ENCODE peak calls at places on chromosomes 12 and 14, in five cellular contexts. A, D, R, J and W are unnamed samples.

GRCh38 chr12:55720894-55721444 is 776 bp downstream of the RDH5 start:
- DNase-seq in A (peak; percentile 90), R (peak; percentile 98), J (peak; percentile 49), D (peak; percentile 91), W (no peak)

GRCh38 chr12:108633534-108634224 is at the start of gene SELPLG:
- DNase-seq in J (no peak), A (peak; percentile 23), D (no peak), R (no peak), W (no peak)

GRCh38 chr12:54158581-54158980 is 30.2 kb downstream of the SMUG1 start:
- DNase-seq in R (no peak), D (no peak), A (no peak), J (no peak), W (no peak)

GRCh38 chr14:50308363-50308762 is 3.7 kb downstream of the L2HGDH start:
- DNase-seq in D (no peak), R (peak; percentile 35), A (no peak), J (no peak), W (no peak)

GRCh38 chr12:93982847-93983315 is 165.5 kb upstream of the PLXNC1 start:
- DNase-seq in R (peak; percentile 79), D (peak; percentile 64), A (no peak), J (no peak), W (no peak)

GRCh38 chr12:113194971-113195391 is 9.5 kb downstream of the RITA1 start:
- DNase-seq in D (no peak), R (no peak), A (no peak), J (no peak), W (no peak)

GRCh38 chr12:97300431-97300830 is 162.2 kb upstream of the RMST start:
- DNase-seq in D (no peak), J (no peak), A (no peak), R (no peak), W (no peak)

GRCh38 chr12:62270872-62271271 is 10.7 kb downstream of the USP15 start:
- DNase-seq in D (no peak), J (no peak), A (no peak), R (no peak), W (no peak)

GRCh38 chr14:100144996-100145646 is 14.3 kb downstream of the DEGS2 start:
- DNase-seq in R (no peak), A (no peak), J (no peak), D (no peak), W (no peak)

GRCh38 chr14:20294636-20295035 is 11.1 kb downstream of the TTC5 start:
- DNase-seq in A (no peak), D (no peak), R (peak; percentile 83), J (no peak), W (no peak)

GRCh38 chr12:51823875-51824565 is 24.5 kb downstream of the FIGNL2 start:
- DNase-seq in D (peak; percentile 57), J (no peak), R (peak; percentile 83), A (peak; percentile 76), W (no peak)

GRCh38 chr14:61321385-61322010 is at the start of gene PRKCH:
- DNase-seq in D (peak; percentile 76), A (peak; percentile 87), J (peak; percentile 73), R (peak; percentile 90), W (peak; percentile 79)

GRCh38 chr14:101717663-101718490 is 43.6 kb upstream of the PPP2R5C start:
- DNase-seq in A (no peak), D (no peak), R (no peak), J (no peak), W (no peak)

GRCh38 chr12:131211279-131211938 is 257.7 kb downstream of the ADGRD1 start:
- DNase-seq in J (no peak), A (no peak), D (no peak), R (no peak), W (no peak)

GRCh38 chr14:72894623-72895378 is 900 bp upstream of the DPF3 start:
- DNase-seq in A (peak; percentile 33), J (peak; percentile 54), D (no peak), R (peak; percentile 55), W (no peak)

GRCh38 chr14:51581017-51581881 is 70.5 kb upstream of the FRMD6 start:
- DNase-seq in J (no peak), D (peak; percentile 61), R (peak; percentile 92), A (no peak), W (no peak)

GRCh38 chr12:19421503-19422282 is 17.6 kb upstream of the AEBP2 start:
- DNase-seq in D (no peak), A (no peak), J (no peak), R (no peak), W (no peak)

GRCh38 chr14:20468773-20469241 is 399 bp upstream of the PNP start:
- DNase-seq in A (peak; percentile 25), R (no peak), J (no peak), D (no peak), W (no peak)

GRCh38 chr12:132433641-132434395 is 56.1 kb upstream of the FBRSL1 start:
- DNase-seq in D (no peak), J (no peak), R (peak; percentile 73), A (peak; percentile 75), W (no peak)

GRCh38 chr14:75906680-75907280 is 75.0 kb downstream of the TGFB3 start:
- DNase-seq in D (peak; percentile 33), A (peak; percentile 65), R (peak; percentile 72), J (peak; percentile 67), W (no peak)

GRCh38 chr14:75907722-75908330 is 74.0 kb downstream of the TGFB3 start:
- DNase-seq in D (no peak), A (no peak), R (no peak), J (no peak), W (no peak)

GRCh38 chr14:75910048-75910447 is 71.7 kb downstream of the TGFB3 start:
- DNase-seq in D (peak; percentile 29), J (no peak), A (no peak), R (peak; percentile 10), W (no peak)

GRCh38 chr14:75911883-75912282 is 69.9 kb downstream of the TGFB3 start:
- DNase-seq in R (no peak), J (peak; percentile 57), D (no peak), A (no peak), W (no peak)

DNA sequence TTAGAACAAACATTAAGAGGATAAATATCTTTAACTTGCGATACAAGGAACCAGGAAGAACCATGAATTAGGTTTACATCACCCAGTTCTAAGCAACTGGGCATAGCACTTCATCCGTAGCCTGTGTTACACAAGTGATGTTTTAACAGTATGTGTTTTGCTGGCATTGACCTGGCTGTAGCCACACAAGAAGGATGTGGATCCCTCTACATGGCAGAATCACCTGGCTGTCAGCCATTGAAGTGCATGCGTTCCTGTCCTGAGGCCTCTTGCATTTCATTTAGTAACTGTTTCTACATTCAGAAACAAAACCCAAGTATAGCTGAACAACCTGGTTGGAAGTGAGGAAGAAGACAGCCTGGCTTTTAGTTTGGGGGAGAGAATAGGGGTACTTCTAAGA is 72.2 kb downstream of the TGFB3 start:
- DNase-seq in A (no peak), R (no peak), J (no peak), D (no peak), W (no peak)
- TF ChIP-seq CTCF in A (no peak), R (no peak), J (no peak), D (peak; percentile 4), W (peak; percentile 26)

GRCh38 chr12:70784042-70784668 is 136.4 kb downstream of the PTPRR start:
- DNase-seq in J (peak; percentile 32), D (no peak), R (no peak), A (no peak), W (no peak)

GRCh38 chr12:70785896-70786295 is 134.6 kb downstream of the PTPRR start:
- DNase-seq in R (no peak), A (no peak), D (no peak), J (no peak), W (no peak)

GRCh38 chr12:70787612-70788011 is 132.9 kb downstream of the PTPRR start:
- DNase-seq in A (no peak), J (no peak), R (no peak), D (no peak), W (no peak)

GRCh38 chr12:70783455-70783854 is 137.1 kb downstream of the PTPRR start:
- DNase-seq in D (no peak), R (no peak), A (no peak), J (no peak), W (no peak)

DNA sequence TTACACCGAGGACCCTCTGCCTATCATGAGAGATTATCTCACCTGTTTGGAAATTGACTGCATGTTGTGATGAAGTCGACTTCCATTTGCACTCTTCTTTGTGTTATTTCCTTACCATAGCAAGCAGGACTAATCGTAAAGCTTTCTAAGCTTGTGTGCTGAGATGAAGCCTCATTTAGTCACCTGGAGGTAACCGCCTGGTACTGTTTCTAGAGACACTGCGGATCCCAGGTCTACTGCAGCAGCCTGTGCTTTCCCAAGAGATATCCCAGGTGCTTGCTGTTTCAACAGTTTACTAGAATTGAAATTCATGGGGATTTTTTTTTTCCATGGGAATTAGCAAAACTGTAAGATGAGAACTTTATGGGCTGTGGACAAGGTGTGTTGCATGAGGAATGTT is 131.8 kb downstream of the PTPRR start:
- DNase-seq in J (no peak), R (no peak), D (no peak), A (no peak), W (no peak)
- TF ChIP-seq CTCF in J (no peak), R (no peak), D (no peak), A (no peak), W (no peak)

GRCh38 chr12:47758834-47759690 is at the start of gene RAPGEF3:
- DNase-seq in J (peak; percentile 74), D (peak; percentile 85), A (peak; percentile 94), R (peak; percentile 87), W (no peak)
- TF ChIP-seq CTCF in J (no peak), D (peak; percentile 65), A (peak; percentile 63), R (peak; percentile 45), W (peak; percentile 72)

GRCh38 chr12:81530352-81530751 is 228.8 kb downstream of the PPFIA2 start:
- DNase-seq in R (no peak), D (no peak), A (no peak), J (no peak), W (no peak)

GRCh38 chr12:81533054-81533453 is 226.1 kb downstream of the PPFIA2 start:
- DNase-seq in R (no peak), A (no peak), D (no peak), J (no peak), W (no peak)
- TF ChIP-seq CTCF in R (no peak), A (no peak), D (no peak), J (no peak), W (no peak)

DNA sequence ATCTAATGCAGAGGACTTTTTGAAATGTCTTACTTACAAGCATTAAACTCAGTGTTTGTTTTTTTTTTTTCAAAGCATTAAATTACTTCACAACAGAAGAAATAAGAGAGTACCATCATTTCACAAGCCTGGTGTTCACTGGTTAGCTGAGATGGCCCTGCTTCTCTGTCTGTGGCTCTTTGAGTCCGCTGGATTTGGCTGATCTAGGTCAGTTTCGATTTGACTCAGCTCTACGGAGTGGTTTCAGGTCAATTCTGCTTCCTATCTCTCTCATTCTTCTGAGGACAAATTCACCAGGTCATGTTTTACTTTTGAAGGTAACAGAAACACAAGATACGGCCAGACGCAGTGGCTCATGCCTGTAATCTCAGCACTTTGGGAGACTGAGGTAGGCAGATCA is 1066.1 kb downstream of the FLRT2 start:
- DNase-seq in R (no peak), A (no peak), J (no peak), D (no peak), W (no peak)
- TF ChIP-seq CTCF in R (no peak), A (no peak), J (no peak), D (no peak), W (no peak)